ENCODE peak calls at places on chromosomes 16 and 17, in ten cellular contexts. P, M, D, A, T, L, G, O, B and V are unnamed samples.

GRCh38 chr17:48251950-48252349 is 144.4 kb downstream of the SNX11 start:
- DNase-seq in P (no peak), M (no peak), D (no peak), A (no peak), T (no peak), L (no peak), G (no peak), O (no peak), B (no peak), V (no peak)

GRCh38 chr17:57576744-57577143 is 168.4 kb downstream of the CCDC182 start:
- DNase-seq in P (no peak), M (no peak), D (no peak), A (no peak), T (no peak), L (no peak), G (no peak), O (no peak), B (no peak), V (no peak)

GRCh38 chr16:27226476-27226875 is 23.1 kb downstream of the KDM8 start:
- DNase-seq in P (no peak), M (no peak), D (no peak), A (peak), T (no peak), L (no peak), G (no peak), O (no peak), B (no peak), V (no peak)

GRCh38 chr16:66923866-66924265 is 1.5 kb downstream of the RRAD start:
- DNase-seq in P (no peak), M (no peak), D (no peak), A (no peak), T (no peak), L (no peak), G (no peak), O (no peak), B (no peak), V (no peak)

GRCh38 chr16:58497935-58498334 is 2.0 kb upstream of the NDRG4 start:
- DNase-seq in P (no peak), M (no peak), D (no peak), A (no peak), T (no peak), L (no peak), G (no peak), O (no peak), B (no peak), V (no peak)

GRCh38 chr17:7842380-7842949 is 8.4 kb downstream of the KDM6B start:
- DNase-seq in P (peak), M (peak), D (peak), A (peak), T (peak), L (peak), G (no peak), O (peak), B (peak), V (peak)

GRCh38 chr17:51803161-51803560 is 355.4 kb downstream of the CA10 start:
- DNase-seq in P (no peak), M (no peak), D (no peak), A (no peak), T (no peak), L (no peak), G (no peak), O (no peak), B (no peak), V (no peak)

GRCh38 chr17:40097931-40098845 is 2.2 kb downstream of the NR1D1 start:
- DNase-seq in P (peak), M (peak), D (peak), A (peak), T (peak), L (no peak), G (no peak), O (peak), B (no peak), V (peak)

GRCh38 chr16:4882633-4883285 is 35.5 kb downstream of the UBN1 start:
- DNase-seq in P (no peak), M (no peak), D (peak), A (peak), T (no peak), L (no peak), G (no peak), O (peak), B (no peak), V (peak)

GRCh38 chr17:1617620-1618174 is 10.9 kb downstream of the SLC43A2 start:
- DNase-seq in P (peak), M (peak), D (peak), A (no peak), T (peak), L (no peak), G (no peak), O (peak), B (no peak), V (peak)

GRCh38 chr16:69471121-69471520 is 46.7 kb downstream of the CYB5B start:
- DNase-seq in P (no peak), M (no peak), D (no peak), A (no peak), T (no peak), L (no peak), G (no peak), O (no peak), B (no peak), V (no peak)

GRCh38 chr16:54602666-54603065 is 316.1 kb upstream of the IRX3 start:
- DNase-seq in P (no peak), M (no peak), D (peak), A (no peak), T (no peak), L (no peak), G (no peak), O (no peak), B (no peak), V (no peak)

GRCh38 chr17:78661092-78661770 is 84.0 kb upstream of the DNAH17 start:
- DNase-seq in P (no peak), M (no peak), D (peak), A (no peak), T (no peak), L (no peak), G (no peak), O (peak), B (no peak), V (no peak)

GRCh38 chr16:58563235-58563634 is 47.9 kb downstream of the SETD6 start:
- DNase-seq in P (no peak), M (no peak), D (peak), A (no peak), T (no peak), L (no peak), G (no peak), O (peak), B (no peak), V (no peak)